ENCODE peak calls at places on chromosome 21, in five cellular contexts. One of them, this sample, is unnamed.

GRCh38 chr21:42234464-42235241 is 15.7 kb downstream of the ABCG1 start:
- DNase-seq in fibroblast of gingiva: no peak
- DNase-seq in activated T-helper 9 cell treated with anti-CD3 and anti-CD28 coated beads, Interleukin-2, amount 50 U/mL, for 16 hours: peak; percentile 67
- DNase-seq in heart right ventricle: peak; percentile 66
- DNase-seq in SW480: peak; percentile 81
- DNase-seq in this sample: no peak

GRCh38 chr21:46550511-46550941 is 54.4 kb downstream of the S100B start:
- DNase-seq in activated T-helper 9 cell treated with anti-CD3 and anti-CD28 coated beads, Interleukin-2, amount 50 U/mL, for 16 hours: peak; percentile 13
- DNase-seq in SW480: no peak
- DNase-seq in fibroblast of gingiva: no peak
- DNase-seq in heart right ventricle: no peak
- DNase-seq in this sample: no peak

GRCh38 chr21:45383615-45384201 is 21.3 kb upstream of the COL18A1 start:
- DNase-seq in activated T-helper 9 cell treated with anti-CD3 and anti-CD28 coated beads, Interleukin-2, amount 50 U/mL, for 16 hours: no peak
- DNase-seq in heart right ventricle: no peak
- DNase-seq in SW480: no peak
- DNase-seq in fibroblast of gingiva: no peak
- DNase-seq in this sample: peak; percentile 89

GRCh38 chr21:32131960-32132359 is 146.9 kb downstream of the MIS18A start:
- DNase-seq in heart right ventricle: no peak
- DNase-seq in fibroblast of gingiva: peak; percentile 36
- DNase-seq in activated T-helper 9 cell treated with anti-CD3 and anti-CD28 coated beads, Interleukin-2, amount 50 U/mL, for 16 hours: no peak
- DNase-seq in SW480: peak; percentile 32
- DNase-seq in this sample: no peak

GRCh38 chr21:46253610-46254124 is 25.1 kb upstream of the LSS start:
- DNase-seq in SW480: no peak
- DNase-seq in fibroblast of gingiva: no peak
- DNase-seq in activated T-helper 9 cell treated with anti-CD3 and anti-CD28 coated beads, Interleukin-2, amount 50 U/mL, for 16 hours: peak; percentile 17
- DNase-seq in heart right ventricle: no peak
- DNase-seq in this sample: no peak

GRCh38 chr21:43343095-43343991 is 83.6 kb downstream of the SIK1 start:
- DNase-seq in fibroblast of gingiva: no peak
- DNase-seq in heart right ventricle: no peak
- DNase-seq in activated T-helper 9 cell treated with anti-CD3 and anti-CD28 coated beads, Interleukin-2, amount 50 U/mL, for 16 hours: no peak
- DNase-seq in SW480: peak; percentile 93
- DNase-seq in this sample: no peak

GRCh38 chr21:30552782-30553181 is 8.3 kb downstream of the KRTAP19-7 start:
- DNase-seq in heart right ventricle: no peak
- DNase-seq in SW480: no peak
- DNase-seq in activated T-helper 9 cell treated with anti-CD3 and anti-CD28 coated beads, Interleukin-2, amount 50 U/mL, for 16 hours: no peak
- DNase-seq in fibroblast of gingiva: no peak
- DNase-seq in this sample: no peak

GRCh38 chr21:36664678-36665022 is 34.3 kb upstream of the SIM2 start:
- DNase-seq in SW480: no peak
- DNase-seq in activated T-helper 9 cell treated with anti-CD3 and anti-CD28 coated beads, Interleukin-2, amount 50 U/mL, for 16 hours: no peak
- DNase-seq in fibroblast of gingiva: no peak
- DNase-seq in heart right ventricle: no peak
- DNase-seq in this sample: no peak

This sample was measured in chondrocyte.